ENCODE peak calls at places on chromosome 3, in four cellular contexts. A is AG09319, C is psoas muscle, S is hippocampal formation. Q is an unnamed sample.

GRCh38 chr3:65200312-65200711 is 512.5 kb upstream of the ADAMTS9 start:
- DNase-seq in C (no peak), S (no peak), A (no peak), Q (no peak)

GRCh38 chr3:16769525-16769924 is 115.2 kb upstream of the PLCL2 start:
- DNase-seq in A (no peak), C (no peak), S (no peak), Q (no peak)

GRCh38 chr3:55910543-55910942 is 423.4 kb upstream of the WNT5A start:
- DNase-seq in C (no peak), S (no peak), A (no peak), Q (no peak)

GRCh38 chr3:194472290-194472920 is 14.4 kb downstream of the ATP13A3 start:
- DNase-seq in A (peak; percentile 54), C (no peak), S (peak; percentile 83), Q (peak; percentile 54)

GRCh38 chr3:124429129-124429815 is 301.0 kb upstream of the UMPS start:
- DNase-seq in C (no peak), A (no peak), S (no peak), Q (no peak)

GRCh38 chr3:118936811-118937210 is 97.8 kb downstream of the IGSF11 start:
- DNase-seq in C (no peak), A (no peak), S (no peak), Q (no peak)

GRCh38 chr3:55483196-55484095 is 3.7 kb downstream of the WNT5A start:
- DNase-seq in S (no peak), A (no peak), C (no peak), Q (no peak)

GRCh38 chr3:42819351-42819965 is 10.2 kb downstream of the ACKR2 start:
- DNase-seq in A (no peak), S (no peak), C (no peak), Q (no peak)

GRCh38 chr3:112120485-112120836 is 12.6 kb downstream of the GCSAM start:
- DNase-seq in A (no peak), C (no peak), S (no peak), Q (no peak)

GRCh38 chr3:143538577-143538981 is 309.7 kb downstream of the SLC9A9 start:
- DNase-seq in C (no peak), S (no peak), A (peak; percentile 48), Q (no peak)

GRCh38 chr3:187744169-187745151 is 808 bp downstream of the BCL6 start:
- DNase-seq in C (peak; percentile 81), S (peak; percentile 64), A (no peak), Q (peak; percentile 77)

GRCh38 chr3:23537006-23537620 is 268.6 kb upstream of the UBE2E1 start:
- DNase-seq in C (no peak), A (no peak), S (peak; percentile 25), Q (no peak)

GRCh38 chr3:71010731-71011455 is 572.6 kb downstream of the FOXP1 start:
- DNase-seq in A (no peak), S (no peak), C (no peak), Q (no peak)

GRCh38 chr3:73618461-73618860 is 6.3 kb downstream of the PDZRN3 start:
- DNase-seq in A (no peak), S (no peak), C (no peak), Q (no peak)

GRCh38 chr3:160372780-160373179 is 26.2 kb downstream of the IFT80 start:
- DNase-seq in A (peak; percentile 36), C (no peak), S (no peak), Q (no peak)

GRCh38 chr3:122021037-122021436 is 1.0 kb downstream of the ILDR1 start:
- DNase-seq in A (no peak), S (no peak), C (no peak), Q (no peak)

GRCh38 chr3:53083949-53084309 is 38.1 kb upstream of the SFMBT1 start:
- DNase-seq in S (no peak), A (no peak), C (no peak), Q (no peak)

GRCh38 chr3:169218314-169218983 is 445.1 kb downstream of the MECOM start:
- DNase-seq in C (no peak), A (no peak), S (peak; percentile 0), Q (no peak)

GRCh38 chr3:115401891-115402501 is 221.3 kb upstream of the GAP43 start:
- DNase-seq in A (no peak), S (no peak), C (no peak), Q (no peak)

GRCh38 chr3:178880274-178880673 is 191.3 kb downstream of the ZMAT3 start:
- DNase-seq in C (no peak), S (no peak), A (no peak), Q (no peak)

GRCh38 chr3:155382396-155383042 is 89.0 kb upstream of the STRIT1 start:
- DNase-seq in A (peak; percentile 39), C (peak; percentile 74), S (peak; percentile 23), Q (peak; percentile 25)

GRCh38 chr3:114127517-114127916 is 51.3 kb downstream of the DRD3 start:
- DNase-seq in S (no peak), C (no peak), A (no peak), Q (no peak)

GRCh38 chr3:144112036-144112435 is 140.4 kb downstream of the DIPK2A start:
- DNase-seq in C (no peak), S (peak; percentile 39), A (no peak), Q (no peak)

GRCh38 chr3:21893250-21893649 is 142.2 kb upstream of the ZNF385D start:
- DNase-seq in C (no peak), A (no peak), S (no peak), Q (no peak)